ENCODE peak calls at places on chromosomes 4 and X, in four cellular contexts. S is GM12878, N is K562, H is HepG2. Q is an unnamed sample.

GRCh38 chr4:1072830-1073446 is 40.4 kb downstream of the RNF212 start:
- DNase-seq in S (no peak), N (peak), H (peak), Q (peak)

GRCh38 chr4:164779811-164780216 is 25.9 kb downstream of the SMIM31 start:
- DNase-seq in S (peak), N (peak), H (peak), Q (peak)

GRCh38 chr4:189092596-189092995 is 848.1 kb upstream of the FRG1 start:
- DNase-seq in S (no peak), N (no peak), H (no peak), Q (no peak)

GRCh38 chrX:2714551-2714950 is 23.5 kb downstream of the CD99 start:
- DNase-seq in S (no peak), N (no peak), H (no peak), Q (no peak)

GRCh38 chrX:107738768-107739167 is 36.8 kb downstream of the TSC22D3 start:
- DNase-seq in S (no peak), N (no peak), H (no peak), Q (no peak)

GRCh38 chr4:156888762-156889161 is 82.8 kb downstream of the PDGFC start:
- DNase-seq in S (no peak), N (no peak), H (no peak), Q (no peak)

GRCh38 chr4:108922191-108922590 is 159.3 kb upstream of the ETNPPL start:
- DNase-seq in S (no peak), N (no peak), H (no peak), Q (no peak)

GRCh38 chrX:17846045-17846444 is 15.1 kb downstream of the RAI2 start:
- DNase-seq in S (no peak), N (no peak), H (no peak), Q (no peak)

GRCh38 chr4:30840571-30840970 is 120.4 kb downstream of the PCDH7 start:
- DNase-seq in S (no peak), N (no peak), H (no peak), Q (no peak)

GRCh38 chr4:126992910-126993309 is 639.8 kb upstream of the INTU start:
- DNase-seq in S (no peak), N (no peak), H (no peak), Q (no peak)

GRCh38 chr4:158020175-158020574 is 152.7 kb downstream of the GASK1B start:
- DNase-seq in S (no peak), N (no peak), H (peak), Q (peak)

GRCh38 chr4:156885374-156885773 is 86.2 kb downstream of the PDGFC start:
- DNase-seq in S (no peak), N (no peak), H (no peak), Q (no peak)

GRCh38 chrX:72609313-72609712 is 36.7 kb upstream of the HDAC8 start:
- DNase-seq in S (no peak), N (peak), H (peak), Q (peak)

GRCh38 chrX:19194285-19195242 is 72.3 kb upstream of the ADGRG2 start:
- DNase-seq in S (peak), N (no peak), H (no peak), Q (no peak)

GRCh38 chrX:19870206-19870605 is 17.2 kb downstream of the SH3KBP1 start:
- DNase-seq in S (no peak), N (no peak), H (no peak), Q (no peak)

GRCh38 chr4:5751073-5751917 is 40.3 kb downstream of the EVC start:
- DNase-seq in S (no peak), N (no peak), H (no peak), Q (no peak)
- TF ChIP-seq FOXK2 in S (no peak), N (no peak), H (no peak), Q (no peak)

DNA sequence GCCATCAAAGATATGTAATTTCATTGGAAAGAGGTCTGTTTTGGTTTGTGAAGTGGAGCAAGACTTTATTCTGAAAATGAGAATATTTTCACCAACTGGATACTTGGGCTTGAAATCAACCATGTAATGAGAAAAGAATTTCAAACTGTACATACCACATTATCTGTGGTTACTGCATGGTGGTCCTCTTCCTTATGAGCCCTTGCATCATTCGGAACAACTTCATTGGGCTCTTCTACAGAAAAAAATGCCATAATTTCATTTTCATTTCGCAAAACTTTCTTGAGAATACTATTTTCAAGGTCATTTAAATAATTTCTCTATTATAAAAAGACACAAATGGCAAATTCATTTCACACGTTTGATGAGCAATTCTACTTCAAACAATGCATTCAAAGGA is 148.6 kb upstream of the RPS6KA6 start:
- DNase-seq in S (no peak), N (no peak), H (no peak), Q (no peak)
- TF ChIP-seq FOXK2 in S (no peak), N (no peak), H (no peak), Q (no peak)

GRCh38 chrX:134551365-134552095 is 91.6 kb downstream of the HPRT1 start:
- DNase-seq in S (no peak), N (no peak), H (no peak), Q (no peak)
- TF ChIP-seq FOXK2 in S (no peak), N (no peak), H (no peak), Q (no peak)

GRCh38 chrX:11290673-11291072 is 2.5 kb upstream of the AMELX start:
- DNase-seq in S (no peak), N (no peak), H (no peak), Q (no peak)

GRCh38 chrX:11298600-11298999 is 5.4 kb downstream of the AMELX start:
- DNase-seq in S (no peak), N (no peak), H (no peak), Q (no peak)

GRCh38 chrX:11287505-11287904 is 5.7 kb upstream of the AMELX start:
- DNase-seq in S (no peak), N (no peak), H (no peak), Q (no peak)

GRCh38 chrX:11296051-11296450 is 2.8 kb downstream of the AMELX start:
- DNase-seq in S (no peak), N (no peak), H (no peak), Q (no peak)

GRCh38 chrX:11293113-11293512 is at the start of gene AMELX:
- DNase-seq in S (no peak), N (no peak), H (no peak), Q (no peak)
- TF ChIP-seq FOXK2 in S (no peak), N (no peak), H (no peak), Q (no peak)

GRCh38 chrX:53086464-53086863 is 4.3 kb downstream of the TSPYL2 start:
- DNase-seq in S (no peak), N (no peak), H (no peak), Q (no peak)
- TF ChIP-seq FOXK2 in S (no peak), N (no peak), H (no peak), Q (no peak)

GRCh38 chrX:54810532-54810931 is 3.0 kb downstream of the MAGED2 start:
- DNase-seq in S (no peak), N (no peak), H (no peak), Q (no peak)
- TF ChIP-seq FOXK2 in S (no peak), N (no peak), H (no peak), Q (no peak)

GRCh38 chrX:47501226-47502071 is 18.4 kb upstream of the ZNF41 start:
- DNase-seq in S (no peak), N (no peak), H (no peak), Q (no peak)
- TF ChIP-seq FOXK2 in S (no peak), N (no peak), H (no peak), Q (no peak)

Q was measured in HEK293T.